ENCODE peak calls at places on chromosomes 13 and 19, in nine cellular contexts. One of them, this sample, is unnamed.

GRCh38 chr19:370641-371330 is 26.2 kb upstream of the MIER2 start:
- DNase-seq in astrocyte of the cerebellum: no peak
- DNase-seq in kidney epithelial cell: no peak
- DNase-seq in CD4-positive, alpha-beta T cell: no peak
- DNase-seq in activated naive CD8-positive, alpha-beta T cell treated with anti-CD3 and anti-CD28 coated beads for 36 hours: no peak
- DNase-seq in thoracic aorta: no peak
- DNase-seq in AML-193: no peak
- DNase-seq in AG09319: no peak
- DNase-seq in ELR: no peak
- DNase-seq in this sample: no peak

GRCh38 chr19:2359992-2360875 is at the start of gene TMPRSS9:
- DNase-seq in astrocyte of the cerebellum: no peak
- DNase-seq in kidney epithelial cell: no peak
- DNase-seq in CD4-positive, alpha-beta T cell: no peak
- DNase-seq in activated naive CD8-positive, alpha-beta T cell treated with anti-CD3 and anti-CD28 coated beads for 36 hours: no peak
- DNase-seq in thoracic aorta: no peak
- DNase-seq in AML-193: no peak
- DNase-seq in AG09319: no peak
- DNase-seq in ELR: no peak
- DNase-seq in this sample: no peak

GRCh38 chr19:15622991-15623390 is 8.0 kb downstream of the CYP4F8 start:
- DNase-seq in astrocyte of the cerebellum: no peak
- DNase-seq in kidney epithelial cell: no peak
- DNase-seq in CD4-positive, alpha-beta T cell: no peak
- DNase-seq in activated naive CD8-positive, alpha-beta T cell treated with anti-CD3 and anti-CD28 coated beads for 36 hours: no peak
- DNase-seq in thoracic aorta: no peak
- DNase-seq in AML-193: no peak
- DNase-seq in AG09319: no peak
- DNase-seq in ELR: no peak
- DNase-seq in this sample: no peak

GRCh38 chr19:45667620-45668341 is at the start of gene GIPR:
- DNase-seq in astrocyte of the cerebellum: no peak
- DNase-seq in kidney epithelial cell: no peak
- DNase-seq in CD4-positive, alpha-beta T cell: peak; percentile 52
- DNase-seq in activated naive CD8-positive, alpha-beta T cell treated with anti-CD3 and anti-CD28 coated beads for 36 hours: peak; percentile 68
- DNase-seq in thoracic aorta: no peak
- DNase-seq in AML-193: peak; percentile 22
- DNase-seq in AG09319: no peak
- DNase-seq in ELR: peak; percentile 60
- DNase-seq in this sample: peak; percentile 80

GRCh38 chr19:7610491-7611240 is 15.0 kb downstream of the CAMSAP3 start:
- DNase-seq in astrocyte of the cerebellum: no peak
- DNase-seq in kidney epithelial cell: no peak
- DNase-seq in CD4-positive, alpha-beta T cell: no peak
- DNase-seq in activated naive CD8-positive, alpha-beta T cell treated with anti-CD3 and anti-CD28 coated beads for 36 hours: no peak
- DNase-seq in thoracic aorta: no peak
- DNase-seq in AML-193: no peak
- DNase-seq in AG09319: no peak
- DNase-seq in ELR: no peak
- DNase-seq in this sample: no peak

GRCh38 chr13:110911880-110912279 is 3.0 kb downstream of the ANKRD10 start:
- DNase-seq in astrocyte of the cerebellum: no peak
- DNase-seq in kidney epithelial cell: no peak
- DNase-seq in CD4-positive, alpha-beta T cell: no peak
- DNase-seq in activated naive CD8-positive, alpha-beta T cell treated with anti-CD3 and anti-CD28 coated beads for 36 hours: no peak
- DNase-seq in thoracic aorta: no peak
- DNase-seq in AML-193: no peak
- DNase-seq in AG09319: no peak
- DNase-seq in ELR: peak; percentile 70
- DNase-seq in this sample: no peak

GRCh38 chr13:35729926-35730627 is 253.6 kb upstream of the MAB21L1 start:
- DNase-seq in astrocyte of the cerebellum: no peak
- DNase-seq in kidney epithelial cell: no peak
- DNase-seq in CD4-positive, alpha-beta T cell: no peak
- DNase-seq in activated naive CD8-positive, alpha-beta T cell treated with anti-CD3 and anti-CD28 coated beads for 36 hours: no peak
- DNase-seq in thoracic aorta: no peak
- DNase-seq in AML-193: no peak
- DNase-seq in AG09319: no peak
- DNase-seq in ELR: no peak
- DNase-seq in this sample: no peak

GRCh38 chr13:34411881-34412280 is 530.2 kb upstream of the NBEA start:
- DNase-seq in astrocyte of the cerebellum: no peak
- DNase-seq in kidney epithelial cell: no peak
- DNase-seq in CD4-positive, alpha-beta T cell: no peak
- DNase-seq in activated naive CD8-positive, alpha-beta T cell treated with anti-CD3 and anti-CD28 coated beads for 36 hours: no peak
- DNase-seq in thoracic aorta: no peak
- DNase-seq in AML-193: no peak
- DNase-seq in AG09319: no peak
- DNase-seq in ELR: no peak
- DNase-seq in this sample: no peak

GRCh38 chr13:64471916-64472315 is 2758.2 kb downstream of the PCDH9 start:
- DNase-seq in astrocyte of the cerebellum: peak; percentile 22
- DNase-seq in kidney epithelial cell: no peak
- DNase-seq in CD4-positive, alpha-beta T cell: no peak
- DNase-seq in activated naive CD8-positive, alpha-beta T cell treated with anti-CD3 and anti-CD28 coated beads for 36 hours: no peak
- DNase-seq in thoracic aorta: no peak
- DNase-seq in AML-193: peak; percentile 65
- DNase-seq in AG09319: no peak
- DNase-seq in ELR: peak; percentile 72
- DNase-seq in this sample: no peak

GRCh38 chr19:10533656-10534386 is 9.9 kb upstream of the ATG4D start:
- DNase-seq in astrocyte of the cerebellum: no peak
- DNase-seq in kidney epithelial cell: no peak
- DNase-seq in CD4-positive, alpha-beta T cell: no peak
- DNase-seq in activated naive CD8-positive, alpha-beta T cell treated with anti-CD3 and anti-CD28 coated beads for 36 hours: no peak
- DNase-seq in thoracic aorta: no peak
- DNase-seq in AML-193: no peak
- DNase-seq in AG09319: peak; percentile 24
- DNase-seq in ELR: peak; percentile 35
- DNase-seq in this sample: no peak

GRCh38 chr19:5314012-5314906 is 26.4 kb downstream of the PTPRS start:
- DNase-seq in astrocyte of the cerebellum: no peak
- DNase-seq in kidney epithelial cell: no peak
- DNase-seq in CD4-positive, alpha-beta T cell: no peak
- DNase-seq in activated naive CD8-positive, alpha-beta T cell treated with anti-CD3 and anti-CD28 coated beads for 36 hours: no peak
- DNase-seq in thoracic aorta: no peak
- DNase-seq in AML-193: no peak
- DNase-seq in AG09319: no peak
- DNase-seq in ELR: peak; percentile 62
- DNase-seq in this sample: no peak

GRCh38 chr19:29812881-29813275 is 1.1 kb downstream of the CCNE1 start:
- DNase-seq in astrocyte of the cerebellum: no peak
- DNase-seq in kidney epithelial cell: no peak
- DNase-seq in CD4-positive, alpha-beta T cell: no peak
- DNase-seq in activated naive CD8-positive, alpha-beta T cell treated with anti-CD3 and anti-CD28 coated beads for 36 hours: no peak
- DNase-seq in thoracic aorta: no peak
- DNase-seq in AML-193: no peak
- DNase-seq in AG09319: no peak
- DNase-seq in ELR: no peak
- DNase-seq in this sample: no peak

GRCh38 chr19:53982056-53982455 is 9.4 kb upstream of the CACNG6 start:
- DNase-seq in astrocyte of the cerebellum: no peak
- DNase-seq in kidney epithelial cell: no peak
- DNase-seq in CD4-positive, alpha-beta T cell: no peak
- DNase-seq in activated naive CD8-positive, alpha-beta T cell treated with anti-CD3 and anti-CD28 coated beads for 36 hours: no peak
- DNase-seq in thoracic aorta: no peak
- DNase-seq in AML-193: no peak
- DNase-seq in AG09319: no peak
- DNase-seq in ELR: no peak
- DNase-seq in this sample: no peak

GRCh38 chr13:68715651-68716050 is 1392.0 kb upstream of the ATXN8OS start:
- DNase-seq in astrocyte of the cerebellum: no peak
- DNase-seq in kidney epithelial cell: no peak
- DNase-seq in CD4-positive, alpha-beta T cell: no peak
- DNase-seq in activated naive CD8-positive, alpha-beta T cell treated with anti-CD3 and anti-CD28 coated beads for 36 hours: no peak
- DNase-seq in thoracic aorta: no peak
- DNase-seq in AML-193: no peak
- DNase-seq in AG09319: no peak
- DNase-seq in ELR: peak; percentile 5
- DNase-seq in this sample: no peak

GRCh38 chr13:110869231-110869804 is 45.6 kb downstream of the ANKRD10 start:
- DNase-seq in astrocyte of the cerebellum: no peak
- DNase-seq in kidney epithelial cell: no peak
- DNase-seq in CD4-positive, alpha-beta T cell: no peak
- DNase-seq in activated naive CD8-positive, alpha-beta T cell treated with anti-CD3 and anti-CD28 coated beads for 36 hours: no peak
- DNase-seq in thoracic aorta: no peak
- DNase-seq in AML-193: no peak
- DNase-seq in AG09319: no peak
- DNase-seq in ELR: peak; percentile 40
- DNase-seq in this sample: no peak

GRCh38 chr19:35291259-35291658 is 702 bp upstream of the MAG start:
- DNase-seq in astrocyte of the cerebellum: no peak
- DNase-seq in kidney epithelial cell: no peak
- DNase-seq in CD4-positive, alpha-beta T cell: no peak
- DNase-seq in activated naive CD8-positive, alpha-beta T cell treated with anti-CD3 and anti-CD28 coated beads for 36 hours: no peak
- DNase-seq in thoracic aorta: no peak
- DNase-seq in AML-193: no peak
- DNase-seq in AG09319: no peak
- DNase-seq in ELR: no peak
- DNase-seq in this sample: no peak

GRCh38 chr19:10173527-10173926 is 21.2 kb downstream of the DNMT1 start:
- DNase-seq in astrocyte of the cerebellum: no peak
- DNase-seq in kidney epithelial cell: no peak
- DNase-seq in CD4-positive, alpha-beta T cell: no peak
- DNase-seq in activated naive CD8-positive, alpha-beta T cell treated with anti-CD3 and anti-CD28 coated beads for 36 hours: no peak
- DNase-seq in thoracic aorta: no peak
- DNase-seq in AML-193: no peak
- DNase-seq in AG09319: no peak
- DNase-seq in ELR: peak; percentile 73
- DNase-seq in this sample: no peak

GRCh38 chr19:2239771-2240770 is 3.4 kb downstream of the SF3A2 start:
- DNase-seq in astrocyte of the cerebellum: peak; percentile 34
- DNase-seq in kidney epithelial cell: no peak
- DNase-seq in CD4-positive, alpha-beta T cell: peak; percentile 38
- DNase-seq in activated naive CD8-positive, alpha-beta T cell treated with anti-CD3 and anti-CD28 coated beads for 36 hours: no peak
- DNase-seq in thoracic aorta: no peak
- DNase-seq in AML-193: peak; percentile 56
- DNase-seq in AG09319: no peak
- DNase-seq in ELR: peak; percentile 51
- DNase-seq in this sample: no peak

GRCh38 chr13:95301947-95302386 is 716 bp upstream of the ABCC4 start:
- DNase-seq in astrocyte of the cerebellum: no peak
- DNase-seq in kidney epithelial cell: no peak
- DNase-seq in CD4-positive, alpha-beta T cell: no peak
- DNase-seq in activated naive CD8-positive, alpha-beta T cell treated with anti-CD3 and anti-CD28 coated beads for 36 hours: peak; percentile 24
- DNase-seq in thoracic aorta: no peak
- DNase-seq in AML-193: no peak
- DNase-seq in AG09319: no peak
- DNase-seq in ELR: no peak
- DNase-seq in this sample: no peak

GRCh38 chr19:10193666-10194499 is 870 bp downstream of the DNMT1 start:
- DNase-seq in astrocyte of the cerebellum: no peak
- DNase-seq in kidney epithelial cell: no peak
- DNase-seq in CD4-positive, alpha-beta T cell: peak; percentile 15
- DNase-seq in activated naive CD8-positive, alpha-beta T cell treated with anti-CD3 and anti-CD28 coated beads for 36 hours: no peak
- DNase-seq in thoracic aorta: no peak
- DNase-seq in AML-193: no peak
- DNase-seq in AG09319: no peak
- DNase-seq in ELR: peak; percentile 86
- DNase-seq in this sample: peak; percentile 16

GRCh38 chr19:17863520-17864182 is 3.9 kb downstream of the RPL18A start:
- DNase-seq in astrocyte of the cerebellum: no peak
- DNase-seq in kidney epithelial cell: no peak
- DNase-seq in CD4-positive, alpha-beta T cell: no peak
- DNase-seq in activated naive CD8-positive, alpha-beta T cell treated with anti-CD3 and anti-CD28 coated beads for 36 hours: no peak
- DNase-seq in thoracic aorta: no peak
- DNase-seq in AML-193: no peak
- DNase-seq in AG09319: no peak
- DNase-seq in ELR: peak; percentile 32
- DNase-seq in this sample: no peak

GRCh38 chr19:48918801-48919247 is 14.7 kb upstream of the DHDH start:
- DNase-seq in astrocyte of the cerebellum: no peak
- DNase-seq in kidney epithelial cell: no peak
- DNase-seq in CD4-positive, alpha-beta T cell: peak; percentile 5
- DNase-seq in activated naive CD8-positive, alpha-beta T cell treated with anti-CD3 and anti-CD28 coated beads for 36 hours: no peak
- DNase-seq in thoracic aorta: no peak
- DNase-seq in AML-193: no peak
- DNase-seq in AG09319: no peak
- DNase-seq in ELR: peak; percentile 53
- DNase-seq in this sample: no peak

GRCh38 chr13:31987071-31987470 is 44.5 kb upstream of the FRY start:
- DNase-seq in astrocyte of the cerebellum: no peak
- DNase-seq in kidney epithelial cell: no peak
- DNase-seq in CD4-positive, alpha-beta T cell: no peak
- DNase-seq in activated naive CD8-positive, alpha-beta T cell treated with anti-CD3 and anti-CD28 coated beads for 36 hours: no peak
- DNase-seq in thoracic aorta: no peak
- DNase-seq in AML-193: no peak
- DNase-seq in AG09319: no peak
- DNase-seq in ELR: no peak
- DNase-seq in this sample: no peak

GRCh38 chr13:111494641-111495040 is 174.2 kb downstream of the TEX29 start:
- DNase-seq in astrocyte of the cerebellum: no peak
- DNase-seq in kidney epithelial cell: no peak
- DNase-seq in CD4-positive, alpha-beta T cell: no peak
- DNase-seq in activated naive CD8-positive, alpha-beta T cell treated with anti-CD3 and anti-CD28 coated beads for 36 hours: no peak
- DNase-seq in thoracic aorta: no peak
- DNase-seq in AML-193: no peak
- DNase-seq in AG09319: no peak
- DNase-seq in ELR: no peak
- DNase-seq in this sample: no peak

GRCh38 chr19:5093953-5094718 is 125.2 kb downstream of the KDM4B start:
- DNase-seq in astrocyte of the cerebellum: no peak
- DNase-seq in kidney epithelial cell: no peak
- DNase-seq in CD4-positive, alpha-beta T cell: no peak
- DNase-seq in activated naive CD8-positive, alpha-beta T cell treated with anti-CD3 and anti-CD28 coated beads for 36 hours: no peak
- DNase-seq in thoracic aorta: no peak
- DNase-seq in AML-193: no peak
- DNase-seq in AG09319: no peak
- DNase-seq in ELR: no peak
- DNase-seq in this sample: no peak

GRCh38 chr19:51439021-51439465 is 19.2 kb downstream of the SIGLEC8 start:
- DNase-seq in astrocyte of the cerebellum: no peak
- DNase-seq in kidney epithelial cell: no peak
- DNase-seq in CD4-positive, alpha-beta T cell: peak; percentile 15
- DNase-seq in activated naive CD8-positive, alpha-beta T cell treated with anti-CD3 and anti-CD28 coated beads for 36 hours: peak; percentile 15
- DNase-seq in thoracic aorta: no peak
- DNase-seq in AML-193: peak; percentile 75
- DNase-seq in AG09319: no peak
- DNase-seq in ELR: peak; percentile 31
- DNase-seq in this sample: peak; percentile 41

GRCh38 chr19:33477781-33478180 is 43.8 kb downstream of the PEPD start:
- DNase-seq in astrocyte of the cerebellum: peak; percentile 31
- DNase-seq in kidney epithelial cell: no peak
- DNase-seq in CD4-positive, alpha-beta T cell: no peak
- DNase-seq in activated naive CD8-positive, alpha-beta T cell treated with anti-CD3 and anti-CD28 coated beads for 36 hours: no peak
- DNase-seq in thoracic aorta: no peak
- DNase-seq in AML-193: no peak
- DNase-seq in AG09319: no peak
- DNase-seq in ELR: peak; percentile 28
- DNase-seq in this sample: no peak

GRCh38 chr13:94345374-94346195 is 133.9 kb downstream of the DCT start:
- DNase-seq in astrocyte of the cerebellum: no peak
- DNase-seq in kidney epithelial cell: no peak
- DNase-seq in CD4-positive, alpha-beta T cell: no peak
- DNase-seq in activated naive CD8-positive, alpha-beta T cell treated with anti-CD3 and anti-CD28 coated beads for 36 hours: no peak
- DNase-seq in thoracic aorta: no peak
- DNase-seq in AML-193: no peak
- DNase-seq in AG09319: no peak
- DNase-seq in ELR: peak; percentile 38
- DNase-seq in this sample: no peak

GRCh38 chr19:1872807-1873523 is 9.6 kb upstream of the KLF16 start:
- DNase-seq in astrocyte of the cerebellum: no peak
- DNase-seq in kidney epithelial cell: no peak
- DNase-seq in CD4-positive, alpha-beta T cell: no peak
- DNase-seq in activated naive CD8-positive, alpha-beta T cell treated with anti-CD3 and anti-CD28 coated beads for 36 hours: no peak
- DNase-seq in thoracic aorta: no peak
- DNase-seq in AML-193: no peak
- DNase-seq in AG09319: no peak
- DNase-seq in ELR: no peak
- DNase-seq in this sample: no peak

GRCh38 chr13:98103942-98104880 is 38.7 kb upstream of the FARP1 start:
- DNase-seq in astrocyte of the cerebellum: no peak
- DNase-seq in kidney epithelial cell: no peak
- DNase-seq in CD4-positive, alpha-beta T cell: no peak
- DNase-seq in activated naive CD8-positive, alpha-beta T cell treated with anti-CD3 and anti-CD28 coated beads for 36 hours: no peak
- DNase-seq in thoracic aorta: no peak
- DNase-seq in AML-193: no peak
- DNase-seq in AG09319: no peak
- DNase-seq in ELR: peak; percentile 47
- DNase-seq in this sample: no peak

GRCh38 chr13:97967948-97968347 is 14.5 kb downstream of the IPO5 start:
- DNase-seq in astrocyte of the cerebellum: no peak
- DNase-seq in kidney epithelial cell: no peak
- DNase-seq in CD4-positive, alpha-beta T cell: no peak
- DNase-seq in activated naive CD8-positive, alpha-beta T cell treated with anti-CD3 and anti-CD28 coated beads for 36 hours: no peak
- DNase-seq in thoracic aorta: no peak
- DNase-seq in AML-193: no peak
- DNase-seq in AG09319: no peak
- DNase-seq in ELR: no peak
- DNase-seq in this sample: no peak